ENCODE peak calls at places on chromosomes 16 and 17, in eight cellular contexts. R is mammary epithelial cell, L is ovary, V is neuronal stem cell, J is GM23338, U is astrocyte of the spinal cord, I is fibroblast of mammary gland, F is transverse colon. S is an unnamed sample.

GRCh38 chr17:20243524-20243923 is 223.8 kb downstream of the LGALS9B start:
- DNase-seq in R (no peak), L (no peak), V (no peak), J (no peak), U (no peak), I (no peak), F (no peak), S (no peak)

GRCh38 chr17:14737984-14738651 is 437.2 kb downstream of the HS3ST3B1 start:
- DNase-seq in R (peak), L (no peak), V (peak), J (peak), U (peak), I (peak), F (peak), S (peak)

GRCh38 chr17:11430766-11431165 is 167.5 kb upstream of the DNAH9 start:
- DNase-seq in R (no peak), L (no peak), V (no peak), J (no peak), U (no peak), I (no peak), F (no peak), S (no peak)

GRCh38 chr17:17484451-17484899 is 7.7 kb downstream of the MED9 start:
- DNase-seq in R (no peak), L (no peak), V (no peak), J (no peak), U (no peak), I (peak), F (no peak), S (no peak)

GRCh38 chr16:11596572-11597226 is 10.0 kb upstream of the LITAF start:
- DNase-seq in R (peak), L (no peak), V (no peak), J (peak), U (no peak), I (no peak), F (no peak), S (no peak)

GRCh38 chr16:47258874-47259461 is 115.2 kb upstream of the NETO2 start:
- DNase-seq in R (peak), L (no peak), V (no peak), J (peak), U (peak), I (peak), F (no peak), S (no peak)

GRCh38 chr16:4537376-4538066 is 1.1 kb downstream of the CDIP1 start:
- DNase-seq in R (peak), L (peak), V (no peak), J (peak), U (no peak), I (no peak), F (no peak), S (no peak)

GRCh38 chr16:84552135-84552534 is 47.7 kb upstream of the MEAK7 start:
- DNase-seq in R (peak), L (no peak), V (no peak), J (no peak), U (no peak), I (no peak), F (no peak), S (no peak)

GRCh38 chr17:57221366-57222350 is 34.7 kb upstream of the MSI2 start:
- DNase-seq in R (no peak), L (no peak), V (no peak), J (no peak), U (no peak), I (no peak), F (no peak), S (no peak)

GRCh38 chr17:38738007-38738662 is 8.0 kb downstream of the CISD3 start:
- DNase-seq in R (no peak), L (no peak), V (no peak), J (no peak), U (no peak), I (no peak), F (no peak), S (no peak)

GRCh38 chr17:65360961-65361552 is 200.4 kb downstream of the AXIN2 start:
- DNase-seq in R (no peak), L (no peak), V (no peak), J (no peak), U (no peak), I (no peak), F (peak), S (no peak)

GRCh38 chr17:72472116-72472515 is 351.3 kb downstream of the SOX9 start:
- DNase-seq in R (no peak), L (no peak), V (no peak), J (no peak), U (no peak), I (no peak), F (no peak), S (no peak)

GRCh38 chr17:19915579-19915978 is 47.8 kb upstream of the ULK2 start:
- DNase-seq in R (no peak), L (no peak), V (no peak), J (no peak), U (no peak), I (no peak), F (no peak), S (no peak)

GRCh38 chr16:89431158-89431584 is 59.2 kb downstream of the ANKRD11 start:
- DNase-seq in R (no peak), L (peak), V (no peak), J (no peak), U (peak), I (peak), F (peak), S (no peak)

GRCh38 chr16:54411555-54411954 is 125.0 kb upstream of the IRX3 start:
- DNase-seq in R (no peak), L (no peak), V (no peak), J (peak), U (no peak), I (no peak), F (no peak), S (no peak)
- H3K4me3 ChIP-seq in R (no peak), L (no peak), V (no peak), J (peak), U (no peak), I (no peak), F (no peak), S (no peak)

GRCh38 chr17:2398655-2399571 is 1.9 kb downstream of the MNT start:
- DNase-seq in R (peak), L (peak), V (peak), J (peak), U (peak), I (peak), F (peak), S (peak)

GRCh38 chr17:2399572-2400473 is 1.0 kb downstream of the MNT start:
- DNase-seq in R (peak), L (peak), V (peak), J (peak), U (peak), I (peak), F (peak), S (peak)

GRCh38 chr17:2396568-2397246 is 4.2 kb downstream of the MNT start:
- DNase-seq in R (peak), L (peak), V (peak), J (peak), U (peak), I (peak), F (peak), S (peak)

GRCh38 chr17:2397247-2398171 is 3.4 kb downstream of the MNT start:
- DNase-seq in R (no peak), L (no peak), V (no peak), J (no peak), U (no peak), I (no peak), F (no peak), S (no peak)

GRCh38 chr17:2398188-2398587 is 2.7 kb downstream of the MNT start:
- DNase-seq in R (no peak), L (no peak), V (no peak), J (no peak), U (no peak), I (no peak), F (no peak), S (no peak)
- H3K4me3 ChIP-seq in R (no peak), L (no peak), V (peak), J (peak), U (peak), I (peak), F (no peak), S (peak)

GRCh38 chr16:54191163-54191562 is 95.4 kb downstream of the IRX3 start:
- DNase-seq in R (no peak), L (no peak), V (no peak), J (no peak), U (no peak), I (no peak), F (no peak), S (no peak)

GRCh38 chr16:54191592-54191991 is 95.0 kb downstream of the IRX3 start:
- DNase-seq in R (no peak), L (no peak), V (no peak), J (no peak), U (no peak), I (no peak), F (no peak), S (no peak)

GRCh38 chr16:54194008-54194731 is 92.4 kb downstream of the IRX3 start:
- DNase-seq in R (no peak), L (peak), V (peak), J (peak), U (peak), I (peak), F (peak), S (no peak)

GRCh38 chr16:54193013-54193655 is 93.5 kb downstream of the IRX3 start:
- DNase-seq in R (no peak), L (no peak), V (no peak), J (no peak), U (no peak), I (no peak), F (no peak), S (no peak)

DNA sequence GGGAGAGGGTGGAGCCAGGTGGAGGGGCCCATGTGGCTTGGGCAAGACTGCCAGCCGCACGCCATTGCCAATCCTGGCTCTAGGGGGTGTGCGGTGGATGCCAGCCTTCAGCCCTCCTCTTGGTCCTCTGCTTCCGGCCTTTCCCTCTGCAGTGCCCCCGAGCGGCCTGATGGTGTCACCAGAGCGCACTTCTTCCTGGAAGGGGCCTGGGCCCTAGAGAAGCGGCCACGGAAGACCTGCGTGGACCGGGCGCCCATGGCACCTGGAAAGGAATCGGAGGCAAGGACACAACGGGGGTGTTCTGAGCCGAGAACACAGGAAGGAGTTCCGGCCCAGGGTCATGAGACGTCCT is 93.0 kb downstream of the IRX3 start:
- DNase-seq in R (peak), L (peak), V (peak), J (peak), U (peak), I (peak), F (peak), S (no peak)
- H3K4me3 ChIP-seq in R (no peak), L (no peak), V (no peak), J (peak), U (no peak), I (peak), F (peak), S (peak)

DNA sequence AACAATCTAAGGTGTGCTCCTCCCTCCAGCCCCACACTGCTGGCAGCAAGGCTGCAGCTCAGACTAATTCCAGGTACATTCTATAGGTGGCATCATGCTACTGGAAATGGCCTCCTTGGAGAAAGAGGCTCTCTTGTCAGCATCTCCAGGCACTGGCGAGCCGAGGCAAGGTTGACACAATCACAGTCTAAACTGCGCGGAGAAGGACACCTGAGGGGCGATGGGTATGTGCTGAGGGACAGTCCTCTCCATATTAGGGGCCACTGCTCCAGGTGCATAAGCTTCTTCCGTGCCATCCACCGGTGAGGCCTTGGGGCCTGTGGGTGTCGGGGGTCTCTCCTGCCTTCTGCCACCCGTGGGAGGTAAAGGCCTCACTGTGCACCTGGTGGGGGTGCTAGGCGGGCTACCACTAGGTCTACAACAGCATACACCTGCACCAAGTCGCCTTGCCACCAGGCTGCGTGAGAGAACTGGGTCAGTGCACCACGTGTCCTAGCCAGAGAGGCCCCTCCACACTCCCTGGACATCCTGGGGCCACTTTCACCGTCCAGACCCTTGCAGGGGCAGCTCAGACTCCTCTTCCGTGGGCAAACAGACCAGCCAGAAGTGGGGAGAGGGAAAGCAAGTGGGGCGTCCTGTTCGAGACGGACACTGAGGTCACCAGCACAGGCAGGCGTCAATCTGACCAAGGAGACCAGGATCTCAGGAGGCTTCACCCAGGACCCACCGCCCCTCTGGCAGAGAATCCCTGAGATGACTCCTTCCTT is 12.1 kb upstream of the CBX8 start:
- DNase-seq in R (peak), L (no peak), V (no peak), J (peak), U (no peak), I (no peak), F (peak), S (no peak)
- H3K4me3 ChIP-seq in R (no peak), L (no peak), V (no peak), J (peak), U (no peak), I (no peak), F (no peak), S (no peak)